ENCODE peak calls at places on chromosomes 6 and 20, in six cellular contexts. P, B, A, S, M and N are unnamed samples.

GRCh38 chr20:37804584-37805566 is 98.1 kb upstream of the VSTM2L start:
- DNase-seq in P (no peak), B (no peak), A (no peak), S (no peak), M (peak), N (no peak)

GRCh38 chr6:133966654-133967300 is 13.8 kb downstream of the TBPL1 start:
- DNase-seq in P (no peak), B (no peak), A (no peak), S (no peak), M (peak), N (no peak)

GRCh38 chr6:155110721-155111120 is 115.6 kb downstream of the TIAM2 start:
- DNase-seq in P (no peak), B (no peak), A (no peak), S (no peak), M (no peak), N (no peak)

GRCh38 chr6:26175428-26176181 is 88.4 kb downstream of the HFE start:
- DNase-seq in P (no peak), B (peak), A (no peak), S (peak), M (peak), N (no peak)

GRCh38 chr6:41548841-41549642 is 2.9 kb downstream of the FOXP4 start:
- DNase-seq in P (no peak), B (no peak), A (no peak), S (no peak), M (no peak), N (no peak)

GRCh38 chr6:159093608-159094443 is 49.0 kb upstream of the TAGAP start:
- DNase-seq in P (no peak), B (no peak), A (no peak), S (no peak), M (no peak), N (no peak)

GRCh38 chr6:138454976-138455706 is 44.2 kb downstream of the NHSL1 start:
- DNase-seq in P (peak), B (no peak), A (no peak), S (no peak), M (no peak), N (no peak)

GRCh38 chr6:96542702-96543101 is 20.2 kb upstream of the FHL5 start:
- DNase-seq in P (no peak), B (no peak), A (no peak), S (no peak), M (peak), N (no peak)

GRCh38 chr6:11174245-11174616 is 58.2 kb downstream of the NEDD9 start:
- DNase-seq in P (no peak), B (no peak), A (no peak), S (no peak), M (no peak), N (no peak)

GRCh38 chr6:11009353-11009752 is 34.8 kb downstream of the ELOVL2 start:
- DNase-seq in P (no peak), B (peak), A (no peak), S (no peak), M (no peak), N (no peak)

GRCh38 chr6:124110514-124110913 is 306.8 kb downstream of the NKAIN2 start:
- DNase-seq in P (no peak), B (no peak), A (no peak), S (no peak), M (no peak), N (no peak)

GRCh38 chr6:157017861-157018260 is 240.7 kb downstream of the ARID1B start:
- DNase-seq in P (no peak), B (peak), A (no peak), S (no peak), M (no peak), N (no peak)

GRCh38 chr20:10848810-10849370 is 175.1 kb upstream of the JAG1 start:
- DNase-seq in P (no peak), B (peak), A (peak), S (peak), M (no peak), N (peak)

GRCh38 chr6:33746036-33746600 is 587 bp downstream of the IP6K3 start:
- DNase-seq in P (peak), B (peak), A (peak), S (peak), M (no peak), N (peak)

GRCh38 chr6:45377041-45377554 is 636 bp downstream of the SUPT3H start:
- DNase-seq in P (no peak), B (peak), A (no peak), S (no peak), M (peak), N (no peak)

GRCh38 chr6:89378628-89379027 is 26.1 kb upstream of the UBE2J1 start:
- DNase-seq in P (no peak), B (no peak), A (no peak), S (no peak), M (no peak), N (no peak)

GRCh38 chr6:89375902-89376301 is 23.4 kb upstream of the UBE2J1 start:
- DNase-seq in P (no peak), B (no peak), A (no peak), S (no peak), M (no peak), N (no peak)

GRCh38 chr6:89372506-89372901 is 20.0 kb upstream of the UBE2J1 start:
- DNase-seq in P (no peak), B (no peak), A (no peak), S (no peak), M (peak), N (no peak)

GRCh38 chr6:89371849-89372505 is 19.5 kb upstream of the UBE2J1 start:
- DNase-seq in P (peak), B (peak), A (peak), S (peak), M (peak), N (no peak)

DNA sequence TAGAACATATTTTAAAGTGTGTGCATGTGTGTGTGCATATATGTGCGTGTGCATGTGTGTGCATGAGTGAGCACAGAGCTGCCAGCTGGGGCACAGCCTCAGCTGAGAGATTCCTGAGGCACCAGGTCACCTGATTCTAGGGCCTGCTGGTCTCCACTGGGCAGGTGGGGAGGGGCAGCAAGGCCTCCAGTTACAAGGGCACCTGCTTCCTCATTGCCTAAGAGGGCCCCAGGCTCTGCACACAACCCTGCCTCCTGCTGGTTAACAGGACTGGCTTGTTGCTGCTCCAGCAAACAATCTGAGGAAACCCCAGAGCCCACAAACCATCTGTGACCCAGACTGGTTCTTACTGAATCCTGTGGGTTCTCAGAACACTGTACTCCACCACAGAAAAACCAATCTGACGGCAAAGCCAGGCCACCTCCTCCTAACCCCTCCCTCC is 22.9 kb upstream of the UBE2J1 start:
- DNase-seq in P (peak), B (no peak), A (peak), S (no peak), M (peak), N (no peak)
- TF ChIP-seq CTCF in P (peak), B (no peak), A (no peak), S (peak), M (peak), N (peak)

GRCh38 chr6:16582437-16583150 is 178.7 kb downstream of the ATXN1 start:
- DNase-seq in P (no peak), B (no peak), A (no peak), S (no peak), M (no peak), N (no peak)
- H3K4me3 ChIP-seq in P (peak), B (no peak), A (no peak), S (no peak), M (no peak), N (no peak)

GRCh38 chr20:45098096-45098773 is 2.7 kb downstream of the KCNS1 start:
- DNase-seq in P (peak), B (no peak), A (no peak), S (peak), M (no peak), N (no peak)
- TF ChIP-seq CTCF in P (peak), B (peak), A (no peak), S (peak), M (no peak), N (peak)

DNA sequence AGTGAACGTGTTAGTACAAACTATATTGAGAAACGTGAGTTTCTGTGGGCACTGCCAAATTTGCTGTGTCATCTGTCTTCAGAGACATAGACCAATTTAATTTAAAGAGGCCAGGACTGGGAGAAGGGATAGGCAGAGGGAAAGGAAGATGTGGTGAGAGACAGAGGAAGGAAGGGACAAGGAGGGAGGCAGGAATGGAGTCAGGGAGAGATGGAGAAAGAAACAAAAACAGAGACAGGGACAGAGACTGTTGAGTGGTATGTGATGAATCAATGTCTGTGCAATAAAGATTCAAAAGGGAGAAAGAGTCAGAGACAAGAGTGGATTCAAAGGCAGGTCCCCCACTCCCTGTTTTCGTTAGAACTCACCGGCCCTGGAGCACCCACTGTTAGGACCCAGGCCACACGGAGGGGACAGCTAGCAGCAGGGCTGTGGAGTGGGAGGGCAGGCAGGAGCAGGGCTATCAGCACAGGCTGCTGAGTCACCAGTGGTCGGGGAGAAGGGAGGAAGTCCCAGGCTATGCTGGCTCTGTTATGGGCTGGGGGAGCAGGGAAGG is 51.6 kb upstream of the CHD6 start:
- DNase-seq in P (no peak), B (no peak), A (no peak), S (no peak), M (no peak), N (no peak)
- H3K4me3 ChIP-seq in P (no peak), B (no peak), A (no peak), S (no peak), M (no peak), N (no peak)

DNA sequence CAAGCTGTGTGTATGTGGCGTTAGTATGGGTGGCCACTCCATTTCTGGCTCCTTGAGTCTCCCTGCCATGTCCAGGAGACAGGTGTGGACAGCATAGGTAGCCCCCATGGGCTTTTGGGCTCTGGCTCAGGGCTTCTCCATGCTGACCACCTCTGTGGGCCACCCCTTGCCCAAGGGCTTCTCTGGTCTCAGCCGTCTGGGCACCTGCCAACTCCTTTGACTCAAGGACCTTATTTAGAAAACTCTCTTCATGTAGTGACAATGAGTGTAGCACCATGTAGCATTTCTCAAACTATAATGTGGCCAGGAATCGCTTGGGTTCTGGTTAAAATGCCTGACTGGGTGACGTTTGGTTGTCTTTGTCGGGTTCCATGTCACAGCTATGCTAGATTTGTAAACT is 5.1 kb upstream of the GTSF1L start:
- DNase-seq in P (no peak), B (no peak), A (no peak), S (no peak), M (no peak), N (no peak)
- TF ChIP-seq CTCF in P (no peak), B (no peak), A (no peak), S (no peak), M (no peak), N (no peak)

DNA sequence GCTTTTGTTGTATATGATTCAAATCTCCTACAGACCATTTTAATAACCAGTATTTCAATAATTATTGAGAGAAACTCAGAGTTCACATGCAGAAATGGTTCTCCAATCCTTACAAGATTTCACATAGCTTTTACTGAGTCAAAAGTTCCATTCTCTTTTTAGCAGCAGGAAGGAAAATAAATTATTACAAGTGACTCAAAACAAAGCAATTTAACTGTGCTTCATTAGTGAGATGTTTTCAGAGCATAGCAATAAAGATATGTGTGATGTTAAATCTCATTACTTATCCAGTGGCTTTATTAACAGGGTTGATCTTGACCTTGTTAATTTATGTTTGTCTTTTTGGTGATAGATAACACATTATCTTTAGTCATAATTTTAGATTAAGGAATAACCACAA is 22.0 kb downstream of the KIF13A start:
- DNase-seq in P (no peak), B (peak), A (no peak), S (no peak), M (no peak), N (no peak)
- H3K4me3 ChIP-seq in P (no peak), B (no peak), A (no peak), S (no peak), M (no peak), N (no peak)

DNA sequence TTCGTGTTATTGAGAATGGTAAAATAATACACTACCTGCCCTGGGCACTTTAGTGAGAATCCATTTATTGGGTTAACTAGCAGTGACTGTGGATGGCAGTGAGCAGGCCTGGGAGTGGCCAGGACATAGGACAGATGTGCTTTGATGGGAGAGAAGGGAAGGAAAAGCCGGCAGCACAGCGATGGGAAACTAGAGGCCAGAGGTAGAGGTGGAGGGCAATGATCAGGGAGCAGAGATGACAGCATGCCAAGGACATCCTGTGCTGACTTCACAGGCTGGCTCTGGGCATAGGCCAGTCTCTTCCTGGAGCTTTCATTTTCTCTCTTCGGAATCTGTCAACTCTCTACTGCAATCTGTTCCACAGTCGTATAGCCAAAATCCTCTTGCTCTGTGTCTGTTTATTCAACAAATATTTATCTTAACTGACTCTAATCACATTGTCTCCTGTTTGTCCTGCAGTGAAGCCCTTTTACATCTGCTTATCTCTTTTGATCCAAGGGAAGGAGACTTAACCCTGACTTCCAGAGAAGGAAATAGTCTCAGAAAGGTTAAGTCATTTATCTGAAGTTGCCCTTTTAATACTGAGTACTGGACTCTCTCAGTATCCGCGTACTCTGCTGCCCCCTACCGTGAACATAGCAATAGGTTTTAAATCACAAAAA is 18.4 kb upstream of the MMP24 start:
- DNase-seq in P (peak), B (peak), A (peak), S (peak), M (peak), N (no peak)
- TF ChIP-seq CTCF in P (peak), B (peak), A (peak), S (peak), M (peak), N (peak)

GRCh38 chr6:142781124-142781523 is 163.9 kb downstream of the HIVEP2 start:
- DNase-seq in P (no peak), B (no peak), A (no peak), S (no peak), M (no peak), N (no peak)
- H3K4me3 ChIP-seq in P (no peak), B (no peak), A (no peak), S (no peak), M (no peak), N (no peak)

GRCh38 chr6:166511316-166511715 is 75.2 kb downstream of the RAMACL start:
- DNase-seq in P (no peak), B (no peak), A (no peak), S (no peak), M (no peak), N (no peak)

GRCh38 chr6:166512567-166512966 is 73.9 kb downstream of the RAMACL start:
- DNase-seq in P (no peak), B (no peak), A (peak), S (no peak), M (peak), N (no peak)

GRCh38 chr6:166514196-166514595 is 72.3 kb downstream of the RAMACL start:
- DNase-seq in P (no peak), B (peak), A (no peak), S (no peak), M (no peak), N (no peak)

GRCh38 chr6:166516256-166516655 is 70.2 kb downstream of the RAMACL start:
- DNase-seq in P (no peak), B (peak), A (no peak), S (no peak), M (no peak), N (no peak)

GRCh38 chr6:166515072-166515810 is 71.2 kb downstream of the RAMACL start:
- DNase-seq in P (no peak), B (peak), A (peak), S (peak), M (no peak), N (no peak)
- TF ChIP-seq CTCF in P (no peak), B (peak), A (no peak), S (peak), M (no peak), N (peak)

DNA sequence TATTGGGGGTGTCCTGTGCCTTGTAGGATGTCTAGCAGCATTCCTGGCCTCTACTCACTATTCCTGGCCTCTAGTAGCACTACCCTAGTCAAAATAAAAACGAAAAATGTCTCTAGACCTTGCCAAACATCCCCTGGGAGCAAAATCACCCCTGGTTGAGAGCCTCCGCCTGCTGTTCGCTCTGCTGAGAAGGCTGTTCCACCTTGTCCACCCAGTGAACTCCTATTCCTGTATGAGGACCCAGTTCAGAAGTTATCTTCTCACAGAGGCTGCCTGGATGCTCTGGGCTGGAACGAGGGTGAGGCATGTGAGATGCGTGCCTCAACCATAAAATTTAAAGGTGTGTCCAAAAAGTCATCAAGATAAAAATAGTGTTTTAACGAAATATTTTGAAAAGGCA is 101.9 kb downstream of the TOX2 start:
- DNase-seq in P (no peak), B (no peak), A (no peak), S (no peak), M (no peak), N (no peak)
- H3K4me3 ChIP-seq in P (no peak), B (no peak), A (no peak), S (no peak), M (no peak), N (no peak)